ENCODE peak calls at places on chromosomes 3 and 15, in nine cellular contexts. I is bronchial epithelial cell, K is AG09309, F is cardiac muscle cell, N is endothelial cell, A is BJ, D is brain microvascular endothelial cell, J is adrenal gland, E is breast epithelium. C is an unnamed sample.

GRCh38 chr3:189839576-189839975 is 208.4 kb downstream of the TP63 start:
- DNase-seq in I (peak), K (peak), F (no peak), N (no peak), A (no peak), D (peak), J (peak), E (no peak), C (no peak)

GRCh38 chr3:89107461-89108035 is at the start of gene EPHA3:
- DNase-seq in I (peak), K (peak), F (peak), N (peak), A (no peak), D (peak), J (peak), E (no peak), C (no peak)

GRCh38 chr3:52830535-52831258 is at the start of gene ITIH4:
- DNase-seq in I (peak), K (no peak), F (no peak), N (no peak), A (no peak), D (no peak), J (peak), E (no peak), C (no peak)

GRCh38 chr3:42123012-42123581 is 31.9 kb downstream of the TRAK1 start:
- DNase-seq in I (peak), K (no peak), F (no peak), N (peak), A (no peak), D (peak), J (no peak), E (peak), C (no peak)

GRCh38 chr15:36888018-36888992 is 212.0 kb downstream of the MEIS2 start:
- DNase-seq in I (no peak), K (no peak), F (peak), N (no peak), A (no peak), D (no peak), J (peak), E (no peak), C (no peak)

GRCh38 chr15:67080900-67081431 is 15.6 kb downstream of the SMAD3 start:
- DNase-seq in I (no peak), K (peak), F (no peak), N (no peak), A (peak), D (peak), J (peak), E (no peak), C (no peak)

GRCh38 chr3:8239718-8240698 is 261.6 kb upstream of the LMCD1 start:
- DNase-seq in I (peak), K (peak), F (peak), N (peak), A (no peak), D (peak), J (peak), E (no peak), C (no peak)

GRCh38 chr3:150292891-150293290 is 115.2 kb upstream of the TSC22D2 start:
- DNase-seq in I (no peak), K (peak), F (no peak), N (no peak), A (peak), D (peak), J (no peak), E (no peak), C (no peak)

GRCh38 chr3:169583269-169583668 is 80.2 kb downstream of the MECOM start:
- DNase-seq in I (no peak), K (no peak), F (no peak), N (no peak), A (no peak), D (no peak), J (no peak), E (no peak), C (no peak)

GRCh38 chr15:77768107-77768506 is 135.4 kb upstream of the LINGO1 start:
- DNase-seq in I (no peak), K (no peak), F (no peak), N (no peak), A (no peak), D (no peak), J (no peak), E (no peak), C (no peak)

GRCh38 chr3:4670352-4670751 is 177.2 kb downstream of the ITPR1 start:
- DNase-seq in I (no peak), K (no peak), F (peak), N (peak), A (no peak), D (peak), J (no peak), E (no peak), C (no peak)

GRCh38 chr3:197961582-197961945 is 1.5 kb downstream of the LMLN start:
- DNase-seq in I (no peak), K (no peak), F (no peak), N (no peak), A (no peak), D (no peak), J (no peak), E (no peak), C (no peak)

GRCh38 chr3:99475229-99475628 is 163.2 kb upstream of the COL8A1 start:
- DNase-seq in I (no peak), K (no peak), F (no peak), N (no peak), A (no peak), D (no peak), J (no peak), E (no peak), C (no peak)

GRCh38 chr15:41513282-41514227 is at the start of gene LTK:
- DNase-seq in I (peak), K (no peak), F (peak), N (no peak), A (no peak), D (no peak), J (no peak), E (no peak), C (peak)

GRCh38 chr15:75468908-75469307 is 17.4 kb upstream of the SIN3A start:
- DNase-seq in I (no peak), K (no peak), F (no peak), N (no peak), A (no peak), D (no peak), J (peak), E (no peak), C (no peak)

GRCh38 chr3:184693011-184693975 is 18.6 kb downstream of the MAGEF1 start:
- DNase-seq in I (no peak), K (no peak), F (peak), N (no peak), A (no peak), D (no peak), J (no peak), E (no peak), C (no peak)

GRCh38 chr3:160577551-160578195 is 12.3 kb upstream of the KPNA4 start:
- DNase-seq in I (peak), K (peak), F (peak), N (no peak), A (no peak), D (peak), J (no peak), E (no peak), C (no peak)

GRCh38 chr15:43958894-43959330 is 132.1 kb downstream of the WDR76 start:
- DNase-seq in I (peak), K (peak), F (no peak), N (no peak), A (peak), D (peak), J (peak), E (no peak), C (no peak)

GRCh38 chr3:115804722-115805121 is 181.4 kb downstream of the GAP43 start:
- DNase-seq in I (peak), K (peak), F (no peak), N (no peak), A (peak), D (peak), J (no peak), E (no peak), C (no peak)

GRCh38 chr3:106381265-106381942 is 512.6 kb upstream of the CBLB start:
- DNase-seq in I (no peak), K (no peak), F (no peak), N (no peak), A (no peak), D (no peak), J (no peak), E (no peak), C (no peak)

GRCh38 chr15:81548350-81549116 is 174.5 kb upstream of the TMC3 start:
- DNase-seq in I (peak), K (no peak), F (no peak), N (no peak), A (no peak), D (no peak), J (no peak), E (no peak), C (no peak)

DNA sequence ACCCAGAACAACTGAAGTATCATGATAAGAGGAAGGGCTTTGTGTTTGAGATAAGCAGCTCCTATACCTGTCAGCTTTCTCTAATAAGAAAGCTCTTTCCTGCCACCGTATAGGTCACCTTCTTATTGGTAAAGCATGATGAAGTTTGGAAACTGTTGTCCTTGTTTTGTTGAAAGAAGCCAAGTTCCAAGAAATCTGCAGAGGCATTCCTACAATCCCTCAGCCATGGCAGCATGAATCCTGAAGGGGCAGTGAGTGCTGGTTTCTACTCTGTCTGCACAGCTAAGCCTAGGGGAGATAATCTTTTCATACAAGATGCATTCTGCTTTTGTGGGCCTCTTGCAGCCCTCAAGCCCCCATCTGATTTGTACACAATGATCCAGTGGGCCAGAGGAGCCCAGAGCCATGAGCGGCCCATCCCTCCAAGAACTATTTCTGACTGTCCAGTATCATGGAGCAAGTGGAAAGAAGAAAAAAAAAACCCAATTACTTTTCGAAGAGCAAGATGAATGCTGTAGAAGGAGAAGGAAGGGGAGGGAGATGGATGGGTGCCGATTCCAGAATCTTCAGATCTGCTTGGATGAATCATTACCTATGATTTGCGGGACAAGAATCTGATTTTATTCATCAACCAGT is 1.9 kb upstream of the THBS1 start:
- DNase-seq in I (no peak), K (peak), F (peak), N (no peak), A (no peak), D (no peak), J (no peak), E (no peak), C (no peak)
- TF ChIP-seq CTCF in I (no peak), K (peak), F (peak), N (no peak), A (peak), D (peak), J (no peak), E (no peak), C (no peak)

DNA sequence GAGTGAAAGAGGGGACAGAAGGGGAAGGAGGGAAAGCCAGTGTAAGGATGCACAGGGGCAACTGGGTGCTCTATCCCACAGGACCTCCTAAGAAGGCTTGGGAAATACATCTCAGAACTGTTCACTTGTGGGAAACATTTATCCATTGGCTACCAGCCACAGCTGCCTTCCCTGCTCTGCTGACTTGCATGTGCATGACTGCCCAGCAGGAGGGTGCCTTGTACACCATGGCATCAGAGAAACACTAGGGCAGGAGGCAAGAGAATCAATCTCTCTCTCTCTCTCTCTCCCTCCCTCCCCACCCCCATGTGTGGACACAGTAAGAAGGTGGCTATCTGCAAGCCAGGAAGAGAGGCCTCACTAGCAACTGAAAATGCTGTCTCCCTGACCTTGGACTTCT is 62.9 kb upstream of the ZBTB38 start:
- DNase-seq in I (no peak), K (peak), F (no peak), N (no peak), A (no peak), D (peak), J (peak), E (no peak), C (no peak)
- TF ChIP-seq CTCF in I (peak), K (peak), F (peak), N (no peak), A (peak), D (peak), J (no peak), E (no peak), C (no peak)

DNA sequence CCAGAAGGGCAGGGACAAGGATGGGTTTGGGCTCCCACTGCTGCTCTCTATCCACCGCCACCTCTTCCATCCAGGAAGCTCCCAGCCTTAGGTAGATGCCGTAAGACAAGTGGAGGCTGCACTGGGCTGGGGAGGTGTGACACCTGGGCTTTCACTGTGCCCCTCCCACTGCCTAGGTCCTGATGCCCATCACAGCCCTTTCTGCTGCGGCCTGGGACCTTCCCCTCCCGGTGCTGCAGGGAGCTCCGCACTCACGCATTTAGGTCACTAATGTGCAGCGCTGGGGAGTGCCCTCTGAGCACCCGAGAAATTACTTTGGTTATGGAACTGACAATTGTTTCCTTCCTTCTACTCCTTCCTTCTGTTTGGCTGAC is 850 bp downstream of the LTF start:
- DNase-seq in I (no peak), K (no peak), F (no peak), N (no peak), A (no peak), D (no peak), J (no peak), E (no peak), C (no peak)
- TF ChIP-seq CTCF in I (no peak), K (no peak), F (no peak), N (no peak), A (no peak), D (no peak), J (no peak), E (no peak), C (no peak)

GRCh38 chr3:119812491-119813058 is 30.7 kb downstream of the NR1I2 start:
- DNase-seq in I (no peak), K (no peak), F (no peak), N (no peak), A (no peak), D (no peak), J (no peak), E (no peak), C (no peak)
- TF ChIP-seq CTCF in I (no peak), K (no peak), F (no peak), N (no peak), A (no peak), D (peak), J (no peak), E (no peak), C (no peak)

GRCh38 chr3:71972031-71972430 is 187.1 kb upstream of the PROK2 start:
- DNase-seq in I (peak), K (no peak), F (no peak), N (no peak), A (no peak), D (no peak), J (no peak), E (peak), C (no peak)
- TF ChIP-seq CTCF in I (no peak), K (peak), F (no peak), N (no peak), A (no peak), D (no peak), J (no peak), E (no peak), C (no peak)

GRCh38 chr3:28345690-28346089 is 2.8 kb upstream of the ZCWPW2 start:
- DNase-seq in I (no peak), K (no peak), F (no peak), N (no peak), A (no peak), D (no peak), J (no peak), E (no peak), C (no peak)

GRCh38 chr3:28347374-28348285 is 891 bp upstream of the ZCWPW2 start:
- DNase-seq in I (peak), K (peak), F (no peak), N (no peak), A (peak), D (no peak), J (peak), E (no peak), C (peak)

GRCh38 chr3:28349397-28350000 is 875 bp upstream of the AZI2 start:
- DNase-seq in I (peak), K (no peak), F (no peak), N (no peak), A (no peak), D (peak), J (no peak), E (no peak), C (no peak)

GRCh38 chr3:28348286-28348636 is 260 bp upstream of the ZCWPW2 start:
- DNase-seq in I (peak), K (peak), F (no peak), N (no peak), A (peak), D (no peak), J (peak), E (no peak), C (no peak)

GRCh38 chr3:28348637-28349396 is at the start of the genes AZI2 and ZCWPW2:
- DNase-seq in I (peak), K (peak), F (peak), N (peak), A (peak), D (peak), J (peak), E (peak), C (peak)
- TF ChIP-seq CTCF in I (peak), K (no peak), F (peak), N (no peak), A (peak), D (peak), J (no peak), E (no peak), C (no peak)

DNA sequence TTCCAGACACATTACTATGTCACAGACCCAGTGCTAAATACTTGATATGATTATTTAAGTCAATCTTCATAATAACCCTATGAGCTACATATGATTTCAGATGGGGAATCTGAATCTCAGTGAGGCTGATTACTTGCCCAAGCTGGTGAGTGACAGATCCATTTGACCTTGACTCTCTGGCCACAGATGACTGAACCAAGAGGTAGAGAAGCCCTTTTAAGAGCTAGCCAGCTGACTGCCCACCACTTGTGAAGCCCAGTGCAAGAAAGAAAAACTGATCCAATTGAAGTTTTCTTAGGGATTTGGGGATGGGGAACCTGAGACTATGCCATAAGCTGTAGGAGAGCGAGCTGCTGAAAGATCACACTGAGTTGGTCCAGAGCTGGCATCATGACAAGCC is 124.6 kb upstream of the SPATA12 start:
- DNase-seq in I (no peak), K (no peak), F (no peak), N (no peak), A (no peak), D (no peak), J (no peak), E (no peak), C (no peak)
- TF ChIP-seq CTCF in I (no peak), K (no peak), F (no peak), N (no peak), A (no peak), D (no peak), J (no peak), E (no peak), C (no peak)

GRCh38 chr3:68878322-68878721 is 54.0 kb downstream of the TAFA4 start:
- DNase-seq in I (peak), K (peak), F (peak), N (peak), A (no peak), D (peak), J (no peak), E (no peak), C (no peak)
- TF ChIP-seq CTCF in I (peak), K (peak), F (peak), N (peak), A (peak), D (peak), J (peak), E (no peak), C (no peak)